ENCODE peak calls at places on chromosomes 12 and 14, in nine cellular contexts. I is stomach; X is NT2/D1; K is endodermal cell; H is CD4-positive, alpha-beta memory T cell; V is OCI-LY7; G is cardiac muscle cell; M is mesendoderm; U is GM23248. P is an unnamed sample.

GRCh38 chr12:45170456-45171042 is 45.3 kb upstream of the ANO6 start:
- DNase-seq in I (peak; percentile 85), X (peak; percentile 81), K (peak; percentile 96), H (peak; percentile 65), V (peak; percentile 70), G (peak; percentile 86), M (peak; percentile 78), U (peak; percentile 82), P (peak; percentile 85)

GRCh38 chr12:13204428-13204827 is 7.9 kb downstream of the EMP1 start:
- DNase-seq in I (no peak), X (peak; percentile 71), K (peak; percentile 70), H (no peak), V (no peak), G (peak; percentile 50), M (no peak), U (peak; percentile 66), P (no peak)

GRCh38 chr14:65866422-65866821 is 453.9 kb downstream of the FUT8 start:
- DNase-seq in I (no peak), X (no peak), K (no peak), H (no peak), V (no peak), G (peak; percentile 11), M (no peak), U (peak; percentile 86), P (no peak)

GRCh38 chr12:47412837-47413236 is 293.0 kb downstream of the RPAP3 start:
- DNase-seq in I (no peak), X (no peak), K (no peak), H (no peak), V (no peak), G (no peak), M (no peak), U (no peak), P (no peak)

GRCh38 chr14:26216797-26217196 is 381.0 kb downstream of the NOVA1 start:
- DNase-seq in I (no peak), X (no peak), K (no peak), H (no peak), V (no peak), G (no peak), M (no peak), U (no peak), P (no peak)

GRCh38 chr14:66635435-66635834 is 127.5 kb downstream of the GPHN start:
- DNase-seq in I (no peak), X (no peak), K (no peak), H (no peak), V (no peak), G (no peak), M (no peak), U (no peak), P (no peak)

GRCh38 chr14:59919582-59920377 is at the start of gene LRRC9:
- DNase-seq in I (no peak), X (peak; percentile 85), K (peak; percentile 98), H (peak; percentile 29), V (peak; percentile 5), G (peak; percentile 47), M (peak; percentile 99), U (peak; percentile 9), P (peak; percentile 52)

GRCh38 chr12:30707628-30708342 is 12.1 kb upstream of the IPO8 start:
- DNase-seq in I (no peak), X (no peak), K (no peak), H (no peak), V (no peak), G (no peak), M (no peak), U (no peak), P (no peak)

GRCh38 chr14:81396108-81396507 is 4.0 kb downstream of the STON2 start:
- DNase-seq in I (no peak), X (no peak), K (no peak), H (no peak), V (no peak), G (no peak), M (peak; percentile 44), U (peak; percentile 70), P (peak; percentile 20)

GRCh38 chr14:86946446-86946845 is 1046.5 kb downstream of the GALC start:
- DNase-seq in I (no peak), X (no peak), K (no peak), H (no peak), V (no peak), G (no peak), M (no peak), U (no peak), P (no peak)

GRCh38 chr14:79278798-79279644 is 932.3 kb downstream of the DIO2 start:
- DNase-seq in I (peak; percentile 84), X (peak; percentile 83), K (peak; percentile 98), H (no peak), V (no peak), G (peak; percentile 86), M (peak; percentile 97), U (peak; percentile 78), P (peak; percentile 86)

GRCh38 chr14:89540830-89541470 is 123.9 kb upstream of the FOXN3 start:
- DNase-seq in I (no peak), X (no peak), K (no peak), H (no peak), V (no peak), G (peak; percentile 56), M (peak; percentile 80), U (peak; percentile 93), P (peak; percentile 3)

GRCh38 chr14:96630281-96630680 is 128.1 kb downstream of the PAPOLA start:
- DNase-seq in I (no peak), X (no peak), K (no peak), H (no peak), V (no peak), G (no peak), M (no peak), U (no peak), P (no peak)

GRCh38 chr12:59452259-59452658 is 143.6 kb upstream of the SLC16A7 start:
- DNase-seq in I (no peak), X (no peak), K (no peak), H (no peak), V (no peak), G (peak; percentile 64), M (no peak), U (peak; percentile 93), P (no peak)

GRCh38 chr14:88599321-88599720 is 36.5 kb downstream of the ZC3H14 start:
- DNase-seq in I (no peak), X (no peak), K (no peak), H (no peak), V (no peak), G (no peak), M (no peak), U (no peak), P (no peak)

DNA sequence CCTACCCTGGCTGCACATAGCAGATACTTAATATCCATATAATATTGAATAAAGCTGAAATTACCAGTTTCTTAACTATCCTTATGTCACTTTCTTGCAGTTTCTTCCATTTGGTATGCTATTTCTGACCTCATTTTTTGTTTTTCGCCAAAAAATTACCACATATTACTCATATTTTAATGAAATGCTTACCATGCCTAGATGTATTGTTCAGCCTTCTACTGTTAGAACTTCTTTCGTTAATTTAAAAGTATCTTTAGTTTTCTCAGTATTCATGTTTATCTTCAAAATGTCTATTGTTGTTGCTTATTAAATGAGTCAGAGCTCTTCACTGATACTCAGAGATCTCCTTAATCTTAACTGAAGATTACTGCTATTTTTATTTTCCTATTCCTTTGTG is 20.5 kb downstream of the RAP1B start:
- DNase-seq in I (no peak), X (no peak), K (no peak), H (no peak), V (no peak), G (peak; percentile 27), M (no peak), U (peak; percentile 68), P (no peak)
- H3K4me1 ChIP-seq in I (peaks cover 48% of the 10 kb centered on the region), X (no peaks in the 10 kb centered on the region), K (no peaks in the 10 kb centered on the region), H (peaks cover 90% of the 10 kb centered on the region), V (peaks cover 79% of the 10 kb centered on the region), G (peaks cover 17% of the 10 kb centered on the region), M (no peaks in the 10 kb centered on the region), U (peaks cover 53% of the 10 kb centered on the region), P (no peaks in the 10 kb centered on the region)

GRCh38 chr14:103404920-103405319 is 19.7 kb downstream of the MARK3 start:
- DNase-seq in I (peak; percentile 74), X (no peak), K (no peak), H (no peak), V (no peak), G (peak; percentile 88), M (no peak), U (no peak), P (no peak)

GRCh38 chr14:103402700-103403099 is 17.5 kb downstream of the MARK3 start:
- DNase-seq in I (no peak), X (no peak), K (no peak), H (no peak), V (no peak), G (peak; percentile 66), M (peak; percentile 85), U (peak; percentile 57), P (peak; percentile 40)

GRCh38 chr14:103404032-103404918 is 19.1 kb downstream of the MARK3 start:
- DNase-seq in I (no peak), X (no peak), K (no peak), H (no peak), V (no peak), G (peak; percentile 66), M (no peak), U (peak; percentile 65), P (no peak)

GRCh38 chr14:103408491-103409155 is 23.4 kb downstream of the MARK3 start:
- DNase-seq in I (peak; percentile 79), X (no peak), K (peak; percentile 72), H (no peak), V (no peak), G (peak; percentile 62), M (peak; percentile 78), U (no peak), P (no peak)
- H3K36me3 ChIP-seq in I (peaks cover 64% of the 10 kb centered on the region), X (peaks cover 26% of the 10 kb centered on the region), K (peaks cover 46% of the 10 kb centered on the region), H (peaks cover 6% of the 10 kb centered on the region), V (peaks cover 64% of the 10 kb centered on the region), G (peaks cover 6% of the 10 kb centered on the region), M (peaks cover 2% of the 10 kb centered on the region), U (peaks cover 16% of the 10 kb centered on the region), P (peaks cover 27% of the 10 kb centered on the region)

GRCh38 chr14:90599339-90599738 is 202.5 kb downstream of the CALM1 start:
- DNase-seq in I (no peak), X (no peak), K (no peak), H (no peak), V (no peak), G (no peak), M (no peak), U (no peak), P (no peak)
- H3K4me3 ChIP-seq in I (no peak overlapping the region), X (no peak overlapping the region), K (no peak overlapping the region), H (no peak overlapping the region), V (no peak overlapping the region), G (no peak overlapping the region), M (no peak overlapping the region), U (no peak overlapping the region), P (no peak overlapping the region)

DNA sequence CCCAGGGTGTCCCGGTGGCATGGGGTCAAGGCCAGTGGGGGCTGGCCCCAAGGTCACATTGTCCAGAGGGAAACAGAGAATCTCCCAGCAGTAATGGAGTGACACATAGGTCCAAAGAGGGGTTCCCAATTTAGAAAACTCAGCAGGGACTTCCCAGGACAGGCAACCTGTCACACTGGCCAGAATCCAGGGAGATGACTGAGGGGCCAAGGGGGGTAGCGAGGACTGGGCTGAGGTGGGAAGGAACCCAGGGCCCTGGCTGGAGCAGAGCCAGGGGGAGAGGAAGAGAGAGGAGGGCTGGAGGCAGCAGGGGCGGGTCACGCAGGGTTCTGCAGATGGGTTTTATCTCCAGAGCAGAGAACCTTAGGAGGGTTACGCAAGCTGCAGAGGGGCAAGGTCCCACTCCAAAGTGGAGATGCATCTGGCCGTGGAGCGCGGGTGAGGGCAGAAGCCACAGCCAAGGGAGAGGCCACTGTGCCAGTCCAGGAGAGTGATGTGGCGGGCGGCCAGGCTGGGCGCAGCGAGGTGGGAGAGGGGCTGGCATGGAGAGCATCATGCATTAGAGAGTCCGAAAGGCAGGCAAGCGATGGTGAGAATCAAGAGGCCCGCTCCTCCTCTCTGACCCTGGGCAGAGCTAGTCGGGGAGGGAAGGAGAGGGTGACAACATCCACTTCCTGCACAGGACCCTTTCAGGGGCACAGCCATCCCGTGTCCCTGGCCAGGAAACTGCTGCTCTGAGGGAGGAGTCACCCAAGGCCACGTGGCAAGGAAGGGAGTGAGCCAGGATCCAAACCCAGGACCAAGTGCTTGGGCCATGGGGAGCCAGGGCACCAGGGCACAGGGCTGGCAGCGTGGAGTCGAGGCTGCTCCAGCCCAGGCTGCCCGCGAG is 29.0 kb downstream of the NCOR2 start:
- DNase-seq in I (no peak), X (no peak), K (no peak), H (no peak), V (no peak), G (peak; percentile 32), M (no peak), U (no peak), P (no peak)
- H3K4me1 ChIP-seq in I (peaks cover 50% of the 10 kb centered on the region), X (peaks cover 35% of the 10 kb centered on the region), K (no peaks in the 10 kb centered on the region), H (peaks cover 29% of the 10 kb centered on the region), V (peaks cover 6% of the 10 kb centered on the region), G (peaks cover 46% of the 10 kb centered on the region), M (no peaks in the 10 kb centered on the region), U (peaks cover 31% of the 10 kb centered on the region), P (peaks cover 51% of the 10 kb centered on the region)